ENCODE peak calls at places on chromosomes 7 and 10, in nine cellular contexts. One of them, this sample, is unnamed.

GRCh38 chr7:44398953-44399574 is 73.7 kb upstream of the CAMK2B start:
- DNase-seq in Panc1: no peak
- DNase-seq in psoas muscle: no peak
- DNase-seq in progenitor cell of endocrine pancreas: no peak
- DNase-seq in astrocyte: no peak
- DNase-seq in mammary epithelial cell: no peak
- DNase-seq in GM23338: no peak
- DNase-seq in H9: no peak
- DNase-seq in GM10248: no peak
- DNase-seq in this sample: no peak

GRCh38 chr7:95478139-95479037 is 7.4 kb upstream of the ASB4 start:
- DNase-seq in progenitor cell of endocrine pancreas: no peak
- DNase-seq in H9: peak
- DNase-seq in psoas muscle: no peak
- DNase-seq in GM10248: no peak
- DNase-seq in astrocyte: peak
- DNase-seq in mammary epithelial cell: no peak
- DNase-seq in GM23338: peak
- DNase-seq in Panc1: no peak
- DNase-seq in this sample: peak

GRCh38 chr7:74623135-74623534 is 34.4 kb upstream of the GTF2I start:
- DNase-seq in astrocyte: no peak
- DNase-seq in H9: no peak
- DNase-seq in GM23338: peak
- DNase-seq in GM10248: no peak
- DNase-seq in mammary epithelial cell: no peak
- DNase-seq in Panc1: no peak
- DNase-seq in psoas muscle: no peak
- DNase-seq in progenitor cell of endocrine pancreas: no peak
- DNase-seq in this sample: no peak

GRCh38 chr7:38369816-38370493 is 96.5 kb upstream of the TARP start:
- DNase-seq in H9: peak
- DNase-seq in progenitor cell of endocrine pancreas: peak
- DNase-seq in Panc1: peak
- DNase-seq in psoas muscle: peak
- DNase-seq in mammary epithelial cell: peak
- DNase-seq in GM23338: peak
- DNase-seq in astrocyte: no peak
- DNase-seq in GM10248: peak
- DNase-seq in this sample: peak

GRCh38 chr7:139619367-139619657 is 95.8 kb downstream of the CLEC2L start:
- DNase-seq in GM10248: no peak
- DNase-seq in mammary epithelial cell: no peak
- DNase-seq in psoas muscle: no peak
- DNase-seq in GM23338: no peak
- DNase-seq in H9: no peak
- DNase-seq in progenitor cell of endocrine pancreas: no peak
- DNase-seq in Panc1: no peak
- DNase-seq in astrocyte: peak
- DNase-seq in this sample: peak

GRCh38 chr7:104328308-104328969 is at the start of gene LHFPL3:
- DNase-seq in psoas muscle: no peak
- DNase-seq in Panc1: no peak
- DNase-seq in mammary epithelial cell: no peak
- DNase-seq in progenitor cell of endocrine pancreas: peak
- DNase-seq in H9: peak
- DNase-seq in astrocyte: no peak
- DNase-seq in GM10248: no peak
- DNase-seq in GM23338: peak
- DNase-seq in this sample: no peak

GRCh38 chr10:61464461-61465215 is 11.5 kb upstream of the TMEM26 start:
- DNase-seq in GM23338: no peak
- DNase-seq in psoas muscle: no peak
- DNase-seq in H9: no peak
- DNase-seq in astrocyte: peak
- DNase-seq in GM10248: no peak
- DNase-seq in Panc1: no peak
- DNase-seq in progenitor cell of endocrine pancreas: no peak
- DNase-seq in mammary epithelial cell: peak
- DNase-seq in this sample: peak

GRCh38 chr7:103613655-103614642 is 167.9 kb upstream of the SLC26A5 start:
- DNase-seq in mammary epithelial cell: no peak
- DNase-seq in H9: no peak
- DNase-seq in GM23338: peak
- DNase-seq in Panc1: no peak
- DNase-seq in psoas muscle: no peak
- DNase-seq in astrocyte: no peak
- DNase-seq in progenitor cell of endocrine pancreas: no peak
- DNase-seq in GM10248: no peak
- DNase-seq in this sample: peak

GRCh38 chr10:78212134-78212785 is 178.6 kb downstream of the RPS24 start:
- DNase-seq in H9: no peak
- DNase-seq in mammary epithelial cell: no peak
- DNase-seq in Panc1: no peak
- DNase-seq in astrocyte: peak
- DNase-seq in GM23338: no peak
- DNase-seq in GM10248: no peak
- DNase-seq in progenitor cell of endocrine pancreas: no peak
- DNase-seq in psoas muscle: peak
- DNase-seq in this sample: peak

GRCh38 chr7:53272081-53272480 is 236.6 kb downstream of the POM121L12 start:
- DNase-seq in astrocyte: no peak
- DNase-seq in H9: no peak
- DNase-seq in Panc1: no peak
- DNase-seq in mammary epithelial cell: no peak
- DNase-seq in psoas muscle: no peak
- DNase-seq in GM23338: peak
- DNase-seq in GM10248: no peak
- DNase-seq in progenitor cell of endocrine pancreas: no peak
- DNase-seq in this sample: no peak

GRCh38 chr7:14748461-14748860 is 154.1 kb downstream of the DGKB start:
- DNase-seq in GM23338: no peak
- DNase-seq in psoas muscle: no peak
- DNase-seq in progenitor cell of endocrine pancreas: no peak
- DNase-seq in mammary epithelial cell: peak
- DNase-seq in astrocyte: peak
- DNase-seq in GM10248: no peak
- DNase-seq in Panc1: no peak
- DNase-seq in H9: no peak
- DNase-seq in this sample: peak

GRCh38 chr10:49109669-49110335 is 5.5 kb downstream of the VSTM4 start:
- DNase-seq in progenitor cell of endocrine pancreas: no peak
- DNase-seq in astrocyte: peak
- DNase-seq in H9: no peak
- DNase-seq in GM23338: no peak
- DNase-seq in GM10248: no peak
- DNase-seq in psoas muscle: peak
- DNase-seq in mammary epithelial cell: no peak
- DNase-seq in Panc1: no peak
- DNase-seq in this sample: no peak

GRCh38 chr10:15037691-15038090 is 6.1 kb upstream of the OLAH start:
- DNase-seq in astrocyte: no peak
- DNase-seq in progenitor cell of endocrine pancreas: no peak
- DNase-seq in Panc1: no peak
- DNase-seq in psoas muscle: no peak
- DNase-seq in mammary epithelial cell: no peak
- DNase-seq in GM23338: no peak
- DNase-seq in H9: no peak
- DNase-seq in GM10248: no peak
- DNase-seq in this sample: no peak

GRCh38 chr10:78992333-78992732 is 76.4 kb upstream of the ZMIZ1 start:
- DNase-seq in GM10248: no peak
- DNase-seq in psoas muscle: no peak
- DNase-seq in GM23338: no peak
- DNase-seq in mammary epithelial cell: no peak
- DNase-seq in H9: no peak
- DNase-seq in astrocyte: no peak
- DNase-seq in Panc1: no peak
- DNase-seq in progenitor cell of endocrine pancreas: no peak
- DNase-seq in this sample: no peak

GRCh38 chr7:15555385-15555859 is 6.4 kb downstream of the AGMO start:
- DNase-seq in GM23338: no peak
- DNase-seq in astrocyte: no peak
- DNase-seq in H9: no peak
- DNase-seq in Panc1: no peak
- DNase-seq in mammary epithelial cell: no peak
- DNase-seq in GM10248: no peak
- DNase-seq in psoas muscle: no peak
- DNase-seq in progenitor cell of endocrine pancreas: no peak
- DNase-seq in this sample: no peak

GRCh38 chr7:150368884-150369739 is 490 bp downstream of the REPIN1 start:
- DNase-seq in H9: peak
- DNase-seq in mammary epithelial cell: no peak
- DNase-seq in progenitor cell of endocrine pancreas: peak
- DNase-seq in astrocyte: peak
- DNase-seq in GM10248: peak
- DNase-seq in psoas muscle: peak
- DNase-seq in GM23338: peak
- DNase-seq in Panc1: no peak
- DNase-seq in this sample: peak

GRCh38 chr7:28621369-28621807 is 209.1 kb downstream of the CREB5 start:
- DNase-seq in mammary epithelial cell: no peak
- DNase-seq in progenitor cell of endocrine pancreas: no peak
- DNase-seq in Panc1: no peak
- DNase-seq in GM10248: peak
- DNase-seq in astrocyte: no peak
- DNase-seq in psoas muscle: no peak
- DNase-seq in H9: no peak
- DNase-seq in GM23338: no peak
- DNase-seq in this sample: no peak

GRCh38 chr7:28625446-28625845 is 213.1 kb downstream of the CREB5 start:
- DNase-seq in GM10248: no peak
- DNase-seq in astrocyte: no peak
- DNase-seq in progenitor cell of endocrine pancreas: no peak
- DNase-seq in H9: no peak
- DNase-seq in mammary epithelial cell: no peak
- DNase-seq in Panc1: no peak
- DNase-seq in GM23338: no peak
- DNase-seq in psoas muscle: no peak
- DNase-seq in this sample: no peak

GRCh38 chr7:28626191-28626590 is 213.9 kb downstream of the CREB5 start:
- DNase-seq in progenitor cell of endocrine pancreas: no peak
- DNase-seq in psoas muscle: no peak
- DNase-seq in H9: no peak
- DNase-seq in GM10248: no peak
- DNase-seq in astrocyte: no peak
- DNase-seq in GM23338: no peak
- DNase-seq in Panc1: no peak
- DNase-seq in mammary epithelial cell: no peak
- DNase-seq in this sample: peak

GRCh38 chr7:28623105-28623730 is 210.9 kb downstream of the CREB5 start:
- DNase-seq in mammary epithelial cell: no peak
- DNase-seq in H9: no peak
- DNase-seq in GM10248: no peak
- DNase-seq in psoas muscle: no peak
- DNase-seq in astrocyte: peak
- DNase-seq in Panc1: no peak
- DNase-seq in GM23338: no peak
- DNase-seq in progenitor cell of endocrine pancreas: no peak
- DNase-seq in this sample: no peak

GRCh38 chr7:28623863-28624262 is 211.5 kb downstream of the CREB5 start:
- DNase-seq in psoas muscle: no peak
- DNase-seq in H9: no peak
- DNase-seq in mammary epithelial cell: peak
- DNase-seq in progenitor cell of endocrine pancreas: no peak
- DNase-seq in GM10248: no peak
- DNase-seq in Panc1: no peak
- DNase-seq in astrocyte: no peak
- DNase-seq in GM23338: peak
- DNase-seq in this sample: peak
- TF ChIP-seq CTCF in psoas muscle: no peak
- TF ChIP-seq CTCF in H9: peak
- TF ChIP-seq CTCF in mammary epithelial cell: peak
- TF ChIP-seq CTCF in progenitor cell of endocrine pancreas: peak
- TF ChIP-seq CTCF in GM10248: peak
- TF ChIP-seq CTCF in Panc1: peak
- TF ChIP-seq CTCF in astrocyte: no peak
- TF ChIP-seq CTCF in GM23338: peak
- TF ChIP-seq CTCF in this sample: peak

GRCh38 chr7:90841759-90842429 is 245.8 kb downstream of the CDK14 start:
- DNase-seq in mammary epithelial cell: no peak
- DNase-seq in H9: no peak
- DNase-seq in GM10248: no peak
- DNase-seq in astrocyte: no peak
- DNase-seq in psoas muscle: no peak
- DNase-seq in Panc1: no peak
- DNase-seq in GM23338: no peak
- DNase-seq in progenitor cell of endocrine pancreas: no peak
- DNase-seq in this sample: no peak
- TF ChIP-seq CTCF in mammary epithelial cell: no peak
- TF ChIP-seq CTCF in H9: no peak
- TF ChIP-seq CTCF in GM10248: no peak
- TF ChIP-seq CTCF in astrocyte: no peak
- TF ChIP-seq CTCF in psoas muscle: no peak
- TF ChIP-seq CTCF in Panc1: no peak
- TF ChIP-seq CTCF in GM23338: no peak
- TF ChIP-seq CTCF in progenitor cell of endocrine pancreas: no peak
- TF ChIP-seq CTCF in this sample: no peak

GRCh38 chr7:100520138-100520537 is 18.9 kb upstream of the AGFG2 start:
- DNase-seq in Panc1: no peak
- DNase-seq in GM10248: no peak
- DNase-seq in mammary epithelial cell: no peak
- DNase-seq in psoas muscle: no peak
- DNase-seq in astrocyte: no peak
- DNase-seq in progenitor cell of endocrine pancreas: no peak
- DNase-seq in H9: no peak
- DNase-seq in GM23338: no peak
- DNase-seq in this sample: no peak
- TF ChIP-seq CTCF in Panc1: no peak
- TF ChIP-seq CTCF in GM10248: no peak
- TF ChIP-seq CTCF in mammary epithelial cell: no peak
- TF ChIP-seq CTCF in psoas muscle: no peak
- TF ChIP-seq CTCF in astrocyte: no peak
- TF ChIP-seq CTCF in progenitor cell of endocrine pancreas: no peak
- TF ChIP-seq CTCF in H9: no peak
- TF ChIP-seq CTCF in GM23338: no peak
- TF ChIP-seq CTCF in this sample: no peak

DNA sequence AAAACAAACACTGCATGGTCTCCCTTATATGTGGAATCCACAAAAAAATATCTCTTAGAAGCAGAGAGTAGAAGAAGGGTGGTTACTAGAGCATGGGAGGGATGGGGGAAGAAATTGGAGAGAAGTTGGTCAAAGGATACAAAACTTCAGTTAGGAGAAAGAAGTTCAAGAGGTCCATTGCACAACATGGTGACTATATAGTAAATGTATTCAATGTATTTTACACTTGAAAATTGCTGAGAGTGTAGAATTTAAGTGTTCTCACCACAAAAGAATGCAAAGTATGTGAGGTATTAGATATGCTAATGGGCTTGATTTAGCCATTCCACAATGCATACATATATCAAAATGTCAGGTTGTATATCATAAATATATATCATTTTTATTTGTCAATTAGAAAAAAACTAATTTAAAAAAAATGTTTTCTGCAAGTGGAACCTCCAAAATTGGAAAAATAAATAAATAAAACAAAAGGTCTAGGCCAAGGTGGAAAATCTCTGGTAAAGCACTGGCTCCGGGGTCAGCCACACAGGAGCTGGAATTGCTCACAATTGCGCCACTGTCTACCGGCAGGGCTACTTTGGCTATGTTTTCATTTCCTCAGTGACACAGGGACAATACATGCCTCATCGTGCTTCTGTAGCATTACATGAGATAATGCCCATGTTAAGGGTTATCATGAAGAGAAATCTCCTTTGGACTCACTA is 231.9 kb upstream of the CELF2 start:
- DNase-seq in astrocyte: peak
- DNase-seq in mammary epithelial cell: peak
- DNase-seq in progenitor cell of endocrine pancreas: no peak
- DNase-seq in GM23338: peak
- DNase-seq in Panc1: no peak
- DNase-seq in H9: no peak
- DNase-seq in GM10248: no peak
- DNase-seq in psoas muscle: no peak
- DNase-seq in this sample: peak
- TF ChIP-seq CTCF in astrocyte: no peak
- TF ChIP-seq CTCF in mammary epithelial cell: no peak
- TF ChIP-seq CTCF in progenitor cell of endocrine pancreas: no peak
- TF ChIP-seq CTCF in GM23338: no peak
- TF ChIP-seq CTCF in Panc1: no peak
- TF ChIP-seq CTCF in H9: no peak
- TF ChIP-seq CTCF in GM10248: no peak
- TF ChIP-seq CTCF in psoas muscle: no peak
- TF ChIP-seq CTCF in this sample: no peak